ENCODE peak calls at places on chromosomes 13 and 19, in five cellular contexts. A is IMR-90, Q is H9, X is H1, N is mesenchymal stem cell. T is an unnamed sample.

GRCh38 chr13:101649490-101650126 is 197.1 kb downstream of the ITGBL1 start:
- DNase-seq in A (peak), Q (no peak), X (no peak), N (peak), T (no peak)

GRCh38 chr13:73776137-73776785 is 357.9 kb downstream of the KLF12 start:
- DNase-seq in A (peak), Q (no peak), X (no peak), N (no peak), T (no peak)

GRCh38 chr19:29831041-29831548 is 19.3 kb downstream of the CCNE1 start:
- DNase-seq in A (no peak), Q (no peak), X (no peak), N (no peak), T (no peak)

GRCh38 chr13:50238922-50239321 is 223.7 kb downstream of the KCNRG start:
- DNase-seq in A (no peak), Q (no peak), X (no peak), N (no peak), T (no peak)

GRCh38 chr13:99042851-99043250 is 65.0 kb upstream of the DOCK9 start:
- DNase-seq in A (no peak), Q (no peak), X (no peak), N (no peak), T (no peak)

GRCh38 chr13:66635526-66635925 is 594.6 kb downstream of the PCDH9 start:
- DNase-seq in A (peak), Q (no peak), X (no peak), N (peak), T (no peak)

GRCh38 chr13:109787135-109787954 is 962 bp upstream of the IRS2 start:
- DNase-seq in A (peak), Q (peak), X (peak), N (peak), T (peak)

GRCh38 chr13:87777395-87777794 is 106.2 kb downstream of the SLITRK5 start:
- DNase-seq in A (no peak), Q (no peak), X (no peak), N (peak), T (no peak)

GRCh38 chr19:50199254-50199545 is 4.2 kb upstream of the MYH14 start:
- DNase-seq in A (no peak), Q (no peak), X (no peak), N (no peak), T (no peak)

GRCh38 chr19:16041571-16042386 is 34.5 kb upstream of the TPM4 start:
- DNase-seq in A (peak), Q (peak), X (peak), N (peak), T (peak)

GRCh38 chr13:51999525-51999924 is 11.7 kb downstream of the ATP7B start:
- DNase-seq in A (peak), Q (no peak), X (no peak), N (no peak), T (no peak)

GRCh38 chr13:64675256-64675892 is 2554.8 kb downstream of the PCDH9 start:
- DNase-seq in A (peak), Q (no peak), X (no peak), N (peak), T (no peak)

GRCh38 chr13:30000373-30000770 is 150.0 kb upstream of the UBL3 start:
- DNase-seq in A (no peak), Q (no peak), X (no peak), N (no peak), T (no peak)

GRCh38 chr19:50417138-50417849 is 1.4 kb upstream of the SPIB start:
- DNase-seq in A (no peak), Q (peak), X (no peak), N (no peak), T (no peak)

GRCh38 chr19:38004505-38005223 is 97.7 kb downstream of the SIPA1L3 start:
- DNase-seq in A (peak), Q (peak), X (peak), N (peak), T (peak)

GRCh38 chr19:13099073-13099999 is 3.3 kb downstream of the LYL1 start:
- DNase-seq in A (no peak), Q (peak), X (peak), N (no peak), T (no peak)

GRCh38 chr19:1239796-1240737 is 1.5 kb upstream of the ATP5F1D start:
- DNase-seq in A (peak), Q (peak), X (peak), N (peak), T (peak)

GRCh38 chr19:42412223-42412622 is 15.0 kb downstream of the LIPE start:
- DNase-seq in A (no peak), Q (no peak), X (no peak), N (no peak), T (no peak)

GRCh38 chr13:36244073-36244472 is 29.7 kb upstream of the SOHLH2 start:
- DNase-seq in A (no peak), Q (no peak), X (no peak), N (peak), T (no peak)

GRCh38 chr13:93915269-93915809 is 564.1 kb downstream of the DCT start:
- DNase-seq in A (peak), Q (no peak), X (no peak), N (peak), T (no peak)

GRCh38 chr13:110283661-110284516 is 23.1 kb downstream of the COL4A1 start:
- DNase-seq in A (peak), Q (no peak), X (no peak), N (no peak), T (no peak)

DNA sequence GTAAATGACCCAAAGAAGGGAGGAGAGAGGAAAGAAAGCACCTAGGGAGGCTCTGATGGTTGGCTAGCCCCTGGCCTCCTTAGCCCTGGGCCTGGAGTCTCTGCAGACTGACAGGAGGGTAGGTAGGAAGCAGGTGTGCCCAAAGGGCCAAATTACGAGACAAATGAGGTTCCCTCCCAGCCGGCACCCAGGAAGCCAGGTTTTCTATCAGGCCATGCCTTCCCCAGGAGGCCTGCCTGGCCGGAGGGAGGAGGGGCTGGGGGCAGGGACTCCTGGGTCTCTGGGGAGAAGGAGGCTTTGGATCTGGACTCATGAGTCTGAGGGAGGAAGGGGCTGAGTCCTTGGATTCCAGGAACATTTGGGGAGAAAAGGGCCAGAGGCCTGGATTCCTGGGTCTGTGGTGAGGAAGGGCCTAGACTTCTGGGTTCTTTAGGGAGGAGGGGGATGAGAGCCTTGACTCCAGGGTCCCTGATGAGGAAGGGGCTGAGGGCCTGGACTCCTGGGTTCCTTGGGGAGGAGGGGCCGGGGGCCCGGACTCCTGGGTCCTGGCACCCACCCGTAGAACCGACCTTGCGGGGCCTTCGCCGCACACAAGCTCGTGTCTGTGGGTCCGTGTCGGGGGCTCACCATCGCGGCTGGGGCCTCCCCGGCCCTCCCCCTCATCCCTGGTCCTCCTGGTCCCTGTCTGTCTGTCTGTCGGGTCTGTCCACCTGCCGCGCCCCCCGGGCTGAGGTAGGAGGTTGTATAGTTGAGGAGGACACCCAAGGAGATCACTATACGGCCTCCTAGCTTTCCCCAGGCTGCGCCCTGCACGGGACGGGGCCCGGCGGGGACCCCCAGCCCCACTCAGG is 840 bp upstream of the SPACA6 start:
- DNase-seq in A (no peak), Q (no peak), X (no peak), N (no peak), T (no peak)
- H3K14ac ChIP-seq in A (no peak), Q (no peak), X (no peak), N (no peak), T (no peak)

GRCh38 chr19:45995715-45996385 is 583 bp downstream of the CCDC61 start:
- DNase-seq in A (peak), Q (no peak), X (no peak), N (peak), T (no peak)
- H3K27ac ChIP-seq in A (peak), Q (no peak), X (peak), N (no peak), T (no peak)

GRCh38 chr19:41175825-41176734 is 16.9 kb upstream of the CYP2S1 start:
- DNase-seq in A (peak), Q (peak), X (peak), N (peak), T (no peak)

GRCh38 chr19:41172297-41173164 is 20.5 kb upstream of the CYP2S1 start:
- DNase-seq in A (no peak), Q (no peak), X (no peak), N (no peak), T (no peak)

DNA sequence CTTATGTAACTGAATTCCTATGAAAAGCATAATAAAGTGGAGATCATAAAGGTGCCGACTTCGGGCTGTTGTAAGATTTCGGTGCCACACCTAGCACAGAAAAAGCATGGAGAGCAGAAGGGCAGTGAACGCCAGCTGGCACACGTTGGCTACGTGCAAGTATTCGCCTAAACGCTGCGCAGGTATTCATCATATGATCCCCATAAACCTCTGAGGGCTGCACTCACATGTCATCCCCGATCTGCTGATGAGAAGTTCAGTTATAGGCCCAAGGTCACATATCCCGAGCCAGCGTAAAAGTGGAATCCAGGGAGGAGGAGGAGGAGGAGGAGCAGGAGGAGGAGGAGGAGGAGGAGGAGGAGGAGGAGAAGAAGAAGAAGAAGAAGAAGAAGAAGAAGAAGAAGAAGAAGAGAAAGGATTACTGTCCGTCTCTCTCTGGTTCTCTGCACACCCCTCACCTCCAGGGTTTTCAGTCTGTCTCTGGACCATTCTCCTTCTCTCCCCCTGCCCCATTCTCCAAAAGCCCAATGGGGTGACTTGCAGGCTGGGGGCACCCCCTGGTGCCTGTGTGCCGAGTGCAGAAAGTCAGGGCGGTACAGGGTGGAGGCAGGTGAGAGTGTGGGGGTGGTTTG is 18.6 kb upstream of the CYP2S1 start:
- DNase-seq in A (no peak), Q (no peak), X (no peak), N (no peak), T (no peak)
- H3K14ac ChIP-seq in A (no peak), Q (no peak), X (no peak), N (no peak), T (no peak)

GRCh38 chr19:18274303-18274775 is at the start of gene IQCN:
- DNase-seq in A (no peak), Q (peak), X (no peak), N (peak), T (no peak)
- H3K27ac ChIP-seq in A (peak), Q (no peak), X (no peak), N (peak), T (no peak)

GRCh38 chr19:33561261-33561660 is 39.7 kb upstream of the PEPD start:
- DNase-seq in A (no peak), Q (no peak), X (no peak), N (no peak), T (no peak)

GRCh38 chr19:33557720-33558119 is 36.1 kb upstream of the PEPD start:
- DNase-seq in A (no peak), Q (no peak), X (no peak), N (no peak), T (no peak)

GRCh38 chr19:33556261-33556660 is 34.7 kb upstream of the PEPD start:
- DNase-seq in A (no peak), Q (no peak), X (no peak), N (no peak), T (no peak)

GRCh38 chr19:33559996-33560395 is 38.4 kb upstream of the PEPD start:
- DNase-seq in A (no peak), Q (no peak), X (no peak), N (no peak), T (no peak)

GRCh38 chr19:33558846-33559245 is 37.3 kb upstream of the PEPD start:
- DNase-seq in A (no peak), Q (no peak), X (no peak), N (no peak), T (no peak)
- H3K14ac ChIP-seq in A (no peak), Q (no peak), X (no peak), N (no peak), T (no peak)

GRCh38 chr19:44969437-44969836 is 14.3 kb downstream of the CLPTM1 start:
- DNase-seq in A (no peak), Q (no peak), X (no peak), N (no peak), T (no peak)

GRCh38 chr19:44968670-44969069 is 13.5 kb downstream of the CLPTM1 start:
- DNase-seq in A (no peak), Q (no peak), X (no peak), N (no peak), T (no peak)

GRCh38 chr19:44972802-44973201 is 17.6 kb downstream of the CLPTM1 start:
- DNase-seq in A (no peak), Q (no peak), X (no peak), N (no peak), T (no peak)

GRCh38 chr19:44968118-44968517 is 12.9 kb downstream of the CLPTM1 start:
- DNase-seq in A (no peak), Q (no peak), X (no peak), N (no peak), T (no peak)
- H3K27ac ChIP-seq in A (no peak), Q (no peak), X (no peak), N (no peak), T (no peak)

GRCh38 chr19:41310031-41310831 is at the start of gene CCDC97:
- DNase-seq in A (peak), Q (peak), X (peak), N (peak), T (peak)
- H3K14ac ChIP-seq in A (peak), Q (peak), X (no peak), N (no peak), T (no peak)

DNA sequence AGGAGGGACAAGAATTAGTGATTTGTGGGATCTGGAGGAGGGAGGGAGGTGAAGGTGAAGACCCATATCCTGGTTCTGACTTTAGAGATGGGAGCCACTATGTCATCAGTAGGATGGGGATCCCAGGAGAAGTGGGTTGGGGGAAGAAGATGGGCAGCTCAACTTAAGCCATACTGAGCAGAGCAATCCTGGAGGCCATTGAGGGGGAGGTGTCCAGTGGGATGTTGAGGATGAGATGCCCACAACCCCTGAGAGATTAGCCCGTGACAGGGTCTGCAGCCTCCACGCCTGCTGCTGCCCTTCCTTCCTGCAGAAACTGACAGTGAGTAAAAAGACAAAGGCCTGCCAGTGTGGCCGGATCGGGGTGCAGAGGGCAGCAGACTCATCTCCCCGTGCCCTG is 11.2 kb upstream of the SIGLEC6 start:
- DNase-seq in A (no peak), Q (no peak), X (no peak), N (no peak), T (no peak)
- H3K27ac ChIP-seq in A (no peak), Q (no peak), X (no peak), N (no peak), T (no peak)

DNA sequence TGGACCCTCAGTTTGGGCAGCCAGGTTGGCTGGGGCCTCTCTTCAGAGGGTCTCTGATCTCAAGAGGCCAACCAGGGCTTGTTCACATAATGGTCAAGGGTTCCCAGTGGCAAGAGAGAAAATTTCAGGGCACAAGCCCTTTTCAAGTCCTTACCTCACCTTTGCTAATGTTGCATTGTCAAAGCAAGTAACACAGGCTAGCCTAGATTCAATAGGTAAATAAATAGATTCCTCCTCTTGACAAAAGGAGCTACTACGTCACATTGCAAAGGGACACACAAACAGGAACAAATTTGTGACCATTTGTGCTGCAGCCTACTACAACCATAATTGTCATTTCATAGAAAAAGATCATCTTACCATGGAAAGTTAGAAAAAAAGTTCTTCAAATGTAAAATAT is 33.9 kb upstream of the FRY start:
- DNase-seq in A (no peak), Q (no peak), X (no peak), N (no peak), T (no peak)
- H3K14ac ChIP-seq in A (no peak), Q (no peak), X (no peak), N (no peak), T (no peak)

T was measured in neuronal stem cell.